ENCODE peak calls at places on chromosomes 1 and 21, in seven cellular contexts. One of them, this sample, is unnamed.

GRCh38 chr1:178034676-178035075 is 59.2 kb upstream of the RASAL2 start:
- DNase-seq in choroid plexus epithelial cell: no peak
- DNase-seq in HT-29: no peak
- DNase-seq in naive B cell: no peak
- DNase-seq in NCI-H1436: no peak
- DNase-seq in amniotic stem cell: no peak
- DNase-seq in astrocyte of the spinal cord: no peak
- DNase-seq in this sample: no peak

GRCh38 chr1:236465231-236465958 is 58.4 kb upstream of the LGALS8 start:
- DNase-seq in astrocyte of the spinal cord: no peak
- DNase-seq in amniotic stem cell: no peak
- DNase-seq in choroid plexus epithelial cell: no peak
- DNase-seq in HT-29: no peak
- DNase-seq in NCI-H1436: no peak
- DNase-seq in naive B cell: no peak
- DNase-seq in this sample: no peak

GRCh38 chr1:227928811-227929375 is 18.8 kb downstream of the WNT9A start:
- DNase-seq in amniotic stem cell: no peak
- DNase-seq in naive B cell: no peak
- DNase-seq in astrocyte of the spinal cord: no peak
- DNase-seq in choroid plexus epithelial cell: no peak
- DNase-seq in HT-29: no peak
- DNase-seq in NCI-H1436: no peak
- DNase-seq in this sample: no peak

GRCh38 chr21:34022557-34023335 is 50.6 kb upstream of the MRPS6 start:
- DNase-seq in HT-29: peak
- DNase-seq in choroid plexus epithelial cell: no peak
- DNase-seq in NCI-H1436: no peak
- DNase-seq in astrocyte of the spinal cord: no peak
- DNase-seq in amniotic stem cell: no peak
- DNase-seq in naive B cell: peak
- DNase-seq in this sample: peak

GRCh38 chr1:92804721-92805169 is 19.8 kb upstream of the EVI5 start:
- DNase-seq in amniotic stem cell: peak
- DNase-seq in astrocyte of the spinal cord: peak
- DNase-seq in HT-29: peak
- DNase-seq in choroid plexus epithelial cell: peak
- DNase-seq in NCI-H1436: no peak
- DNase-seq in naive B cell: peak
- DNase-seq in this sample: peak

GRCh38 chr1:172742599-172743500 is 83.9 kb downstream of the FASLG start:
- DNase-seq in naive B cell: peak
- DNase-seq in HT-29: peak
- DNase-seq in choroid plexus epithelial cell: peak
- DNase-seq in astrocyte of the spinal cord: peak
- DNase-seq in NCI-H1436: no peak
- DNase-seq in amniotic stem cell: no peak
- DNase-seq in this sample: peak

GRCh38 chr1:231734417-231734816 is 107.8 kb downstream of the DISC1 start:
- DNase-seq in naive B cell: no peak
- DNase-seq in astrocyte of the spinal cord: no peak
- DNase-seq in HT-29: no peak
- DNase-seq in NCI-H1436: no peak
- DNase-seq in amniotic stem cell: no peak
- DNase-seq in choroid plexus epithelial cell: peak
- DNase-seq in this sample: peak

GRCh38 chr1:7679873-7680790 is 91.0 kb upstream of the VAMP3 start:
- DNase-seq in choroid plexus epithelial cell: peak
- DNase-seq in amniotic stem cell: peak
- DNase-seq in naive B cell: peak
- DNase-seq in NCI-H1436: peak
- DNase-seq in HT-29: no peak
- DNase-seq in astrocyte of the spinal cord: peak
- DNase-seq in this sample: peak

GRCh38 chr1:223208164-223209075 is 65.4 kb upstream of the TLR5 start:
- DNase-seq in choroid plexus epithelial cell: no peak
- DNase-seq in amniotic stem cell: no peak
- DNase-seq in NCI-H1436: no peak
- DNase-seq in astrocyte of the spinal cord: peak
- DNase-seq in naive B cell: no peak
- DNase-seq in HT-29: no peak
- DNase-seq in this sample: peak

GRCh38 chr1:213864007-213864406 is 123.8 kb upstream of the PROX1 start:
- DNase-seq in amniotic stem cell: no peak
- DNase-seq in astrocyte of the spinal cord: no peak
- DNase-seq in choroid plexus epithelial cell: no peak
- DNase-seq in NCI-H1436: no peak
- DNase-seq in HT-29: no peak
- DNase-seq in naive B cell: no peak
- DNase-seq in this sample: no peak

GRCh38 chr1:226261818-226262217 is 38.4 kb downstream of the MIXL1 start:
- DNase-seq in NCI-H1436: no peak
- DNase-seq in amniotic stem cell: no peak
- DNase-seq in astrocyte of the spinal cord: no peak
- DNase-seq in choroid plexus epithelial cell: no peak
- DNase-seq in HT-29: no peak
- DNase-seq in naive B cell: no peak
- DNase-seq in this sample: no peak

GRCh38 chr21:45295576-45296365 is 8.1 kb upstream of the POFUT2 start:
- DNase-seq in astrocyte of the spinal cord: peak
- DNase-seq in amniotic stem cell: peak
- DNase-seq in choroid plexus epithelial cell: peak
- DNase-seq in HT-29: no peak
- DNase-seq in naive B cell: no peak
- DNase-seq in NCI-H1436: no peak
- DNase-seq in this sample: peak

This sample was measured in LHCN-M2.